ENCODE peak calls at places on chromosomes 5 and 9, in ten cellular contexts. O is astrocyte; D is uterus; P is GM23338; X is ascending aorta; A is endodermal cell; R is OCI-LY7; V is B cell; S is CD4-positive, alpha-beta T cell; Y is right atrium auricular region. F is an unnamed sample.
A peak's percentile ranks its signal among the peaks of the same experiment; 100 is the strongest.

GRCh38 chr9:133127340-133127981 is 6.4 kb upstream of the RALGDS start:
- DNase-seq in O (peak; percentile 55), D (peak; percentile 65), P (no peak), X (no peak), A (no peak), R (no peak), V (no peak), S (no peak), Y (no peak), F (no peak)

GRCh38 chr9:13118294-13118693 is 161.2 kb downstream of the MPDZ start:
- DNase-seq in O (no peak), D (no peak), P (peak; percentile 20), X (no peak), A (no peak), R (no peak), V (no peak), S (no peak), Y (no peak), F (no peak)

GRCh38 chr9:123544007-123544827 is 188.2 kb downstream of the CRB2 start:
- DNase-seq in O (peak; percentile 20), D (no peak), P (peak; percentile 65), X (no peak), A (peak; percentile 65), R (peak; percentile 55), V (no peak), S (no peak), Y (no peak), F (no peak)

GRCh38 chr5:41414598-41414997 is 95.8 kb downstream of the PLCXD3 start:
- DNase-seq in O (peak; percentile 97), D (peak; percentile 46), P (no peak), X (no peak), A (no peak), R (no peak), V (no peak), S (no peak), Y (peak; percentile 82), F (no peak)

GRCh38 chr9:116786737-116787136 is 99.6 kb downstream of the TRIM32 start:
- DNase-seq in O (no peak), D (no peak), P (no peak), X (no peak), A (no peak), R (no peak), V (no peak), S (no peak), Y (no peak), F (no peak)

GRCh38 chr9:107487521-107488399 is 1.8 kb downstream of the KLF4 start:
- DNase-seq in O (peak; percentile 30), D (peak; percentile 34), P (peak; percentile 87), X (no peak), A (peak; percentile 93), R (no peak), V (no peak), S (no peak), Y (peak; percentile 73), F (peak; percentile 65)

GRCh38 chr5:17395516-17395915 is 102.5 kb upstream of the TAF11L2 start:
- DNase-seq in O (peak; percentile 48), D (no peak), P (no peak), X (no peak), A (no peak), R (no peak), V (no peak), S (no peak), Y (no peak), F (no peak)

GRCh38 chr5:16461782-16462181 is 3.8 kb downstream of the ZNF622 start:
- DNase-seq in O (peak; percentile 89), D (no peak), P (no peak), X (no peak), A (no peak), R (no peak), V (no peak), S (no peak), Y (no peak), F (no peak)

GRCh38 chr9:75087279-75087823 is 604 bp downstream of the NMRK1 start:
- DNase-seq in O (peak; percentile 46), D (peak; percentile 33), P (peak; percentile 69), X (no peak), A (peak; percentile 56), R (peak; percentile 75), V (no peak), S (peak; percentile 40), Y (no peak), F (peak; percentile 18)
- TF ChIP-seq CTCF in O (no peak), D (no peak), P (no peak), X (no peak), A (no peak), R (peak; percentile 39), V (no peak), S (no peak), Y (no peak), F (no peak)

DNA sequence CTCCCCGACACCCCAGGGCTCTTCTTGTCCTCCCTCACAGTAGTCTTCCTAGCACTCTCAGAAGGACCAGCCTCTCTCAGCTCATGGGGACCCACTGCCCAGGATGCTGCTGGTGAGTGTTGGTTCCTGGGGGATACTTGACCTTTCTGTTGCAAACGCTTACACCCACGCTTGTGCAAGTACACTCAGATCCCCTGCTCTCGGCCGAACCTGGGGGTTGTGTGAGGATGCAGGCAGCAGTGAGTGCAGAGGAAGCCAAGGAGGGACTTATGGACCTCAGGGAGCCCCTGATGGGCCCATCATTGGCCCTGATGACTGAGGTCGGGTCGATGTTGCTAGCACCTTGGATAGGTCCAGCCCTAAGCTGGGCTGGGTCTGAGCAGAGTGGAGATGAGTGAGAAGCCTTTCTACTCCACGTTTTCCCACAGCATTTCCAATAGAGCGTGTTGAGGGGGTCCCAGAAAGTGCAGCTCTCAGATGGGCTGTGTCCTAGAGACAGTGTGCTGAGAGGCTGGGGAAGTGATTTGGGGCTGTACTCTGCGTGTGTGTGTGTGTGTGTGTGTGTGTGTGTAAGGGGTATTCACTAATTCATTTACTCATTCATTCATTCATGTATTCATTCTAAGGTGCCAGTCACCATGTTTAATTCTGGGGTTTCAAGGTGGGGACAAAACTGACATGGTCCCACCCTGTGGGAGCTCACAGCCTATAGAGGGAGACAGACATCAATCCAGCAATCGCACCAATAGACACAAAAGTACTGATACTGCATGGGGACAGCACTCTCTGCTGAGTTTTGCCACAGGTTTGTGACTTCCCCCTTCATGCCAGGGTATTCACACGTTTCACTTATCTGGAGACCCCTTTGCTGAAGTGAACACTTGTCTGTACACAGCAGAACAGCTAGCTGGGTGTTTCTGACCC is 25.2 kb upstream of the PITX1 start:
- DNase-seq in O (no peak), D (no peak), P (no peak), X (no peak), A (no peak), R (no peak), V (no peak), S (no peak), Y (no peak), F (no peak)
- TF ChIP-seq CTCF in O (no peak), D (no peak), P (peak; percentile 35), X (no peak), A (peak; percentile 20), R (peak; percentile 67), V (no peak), S (no peak), Y (no peak), F (no peak)

GRCh38 chr9:83234541-83234940 is 171.6 kb upstream of the RASEF start:
- DNase-seq in O (no peak), D (no peak), P (no peak), X (no peak), A (no peak), R (no peak), V (no peak), S (no peak), Y (no peak), F (no peak)

GRCh38 chr9:83236029-83236696 is 173.2 kb upstream of the RASEF start:
- DNase-seq in O (no peak), D (no peak), P (no peak), X (no peak), A (no peak), R (no peak), V (no peak), S (no peak), Y (no peak), F (no peak)

GRCh38 chr9:83233647-83234046 is 170.7 kb upstream of the RASEF start:
- DNase-seq in O (no peak), D (no peak), P (no peak), X (no peak), A (no peak), R (no peak), V (no peak), S (no peak), Y (no peak), F (no peak)

GRCh38 chr9:83235524-83235923 is 172.6 kb upstream of the RASEF start:
- DNase-seq in O (no peak), D (no peak), P (peak; percentile 55), X (no peak), A (no peak), R (no peak), V (no peak), S (no peak), Y (no peak), F (no peak)

GRCh38 chr9:83231039-83231438 is 168.1 kb upstream of the RASEF start:
- DNase-seq in O (no peak), D (no peak), P (peak; percentile 83), X (no peak), A (no peak), R (no peak), V (no peak), S (no peak), Y (no peak), F (no peak)
- TF ChIP-seq CTCF in O (no peak), D (no peak), P (peak; percentile 79), X (no peak), A (peak; percentile 82), R (no peak), V (no peak), S (no peak), Y (no peak), F (peak; percentile 29)

DNA sequence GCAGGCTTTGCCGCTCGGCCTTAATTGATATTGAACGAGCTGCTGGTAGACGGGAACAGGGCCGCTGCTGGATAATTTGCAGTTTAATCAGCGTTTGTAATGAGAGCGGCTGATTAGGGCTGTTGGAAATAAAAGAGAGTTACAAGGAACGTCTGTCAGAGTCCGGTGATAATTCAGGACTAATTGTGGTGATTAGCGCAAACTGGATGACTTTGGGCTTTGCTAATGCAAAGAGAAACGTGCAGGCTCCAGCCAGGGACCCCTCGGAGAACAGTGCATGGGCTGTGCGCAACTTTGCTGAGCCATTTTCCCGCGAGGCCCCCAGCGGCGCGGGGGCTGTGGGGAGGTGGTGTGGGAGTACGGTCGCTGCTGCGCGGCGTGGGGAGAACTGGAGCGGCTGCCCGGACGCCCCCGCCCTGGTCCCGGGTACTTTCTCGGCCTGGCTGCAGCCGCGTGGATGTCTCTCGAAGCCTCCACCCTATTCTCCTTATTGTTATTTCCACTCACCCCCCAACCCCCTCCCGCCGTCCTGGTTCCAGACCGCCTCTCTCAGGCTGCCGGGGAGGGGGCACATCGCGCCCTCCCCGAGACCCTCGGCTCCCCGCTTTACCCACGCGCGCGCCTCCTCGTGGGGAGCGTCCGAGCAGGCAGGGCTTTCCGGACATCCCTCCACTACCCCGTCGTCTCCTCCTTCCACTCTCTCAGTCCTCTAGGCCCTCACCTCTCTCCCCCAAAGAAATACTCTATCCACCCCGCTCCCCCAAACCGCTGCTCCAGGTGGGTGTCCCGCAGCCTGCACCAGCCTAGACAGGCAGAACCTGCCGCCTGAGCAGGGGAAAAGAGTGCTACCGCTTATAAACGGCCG is 68.5 kb upstream of the TBCA start:
- DNase-seq in O (no peak), D (no peak), P (peak; percentile 41), X (no peak), A (peak; percentile 63), R (no peak), V (no peak), S (no peak), Y (no peak), F (no peak)
- TF ChIP-seq CTCF in O (no peak), D (peak; percentile 4), P (no peak), X (no peak), A (no peak), R (no peak), V (no peak), S (no peak), Y (no peak), F (no peak)

F was measured in progenitor cell of endocrine pancreas.